ENCODE peak calls at places on chromosomes 3 and 15, in nine cellular contexts. One of them, this sample, is unnamed.

GRCh38 chr3:86254480-86254879 is 736.5 kb downstream of the VGLL3 start:
- DNase-seq in lower leg skin: no peak
- DNase-seq in H1: no peak
- DNase-seq in body of pancreas: no peak
- DNase-seq in GM12878: no peak
- DNase-seq in GM12891: no peak
- DNase-seq in esophagus squamous epithelium: no peak
- DNase-seq in ovary: no peak
- DNase-seq in A549: no peak
- DNase-seq in this sample: no peak

GRCh38 chr3:155634121-155634719 is 110.7 kb downstream of the PLCH1 start:
- DNase-seq in GM12891: no peak
- DNase-seq in H1: no peak
- DNase-seq in body of pancreas: no peak
- DNase-seq in GM12878: no peak
- DNase-seq in A549: no peak
- DNase-seq in ovary: no peak
- DNase-seq in esophagus squamous epithelium: no peak
- DNase-seq in lower leg skin: no peak
- DNase-seq in this sample: no peak

GRCh38 chr3:72212396-72212795 is 427.4 kb upstream of the PROK2 start:
- DNase-seq in lower leg skin: no peak
- DNase-seq in H1: no peak
- DNase-seq in A549: no peak
- DNase-seq in body of pancreas: no peak
- DNase-seq in esophagus squamous epithelium: no peak
- DNase-seq in GM12891: no peak
- DNase-seq in GM12878: no peak
- DNase-seq in ovary: no peak
- DNase-seq in this sample: no peak

GRCh38 chr3:31077021-31077601 is 182.7 kb upstream of the GADL1 start:
- DNase-seq in GM12891: no peak
- DNase-seq in esophagus squamous epithelium: no peak
- DNase-seq in lower leg skin: no peak
- DNase-seq in A549: peak
- DNase-seq in ovary: no peak
- DNase-seq in H1: no peak
- DNase-seq in body of pancreas: no peak
- DNase-seq in GM12878: no peak
- DNase-seq in this sample: no peak

GRCh38 chr3:13208706-13209295 is 135.6 kb upstream of the IQSEC1 start:
- DNase-seq in lower leg skin: no peak
- DNase-seq in body of pancreas: no peak
- DNase-seq in A549: no peak
- DNase-seq in H1: no peak
- DNase-seq in GM12891: no peak
- DNase-seq in GM12878: no peak
- DNase-seq in ovary: no peak
- DNase-seq in esophagus squamous epithelium: no peak
- DNase-seq in this sample: no peak

GRCh38 chr3:80384811-80385210 is 617.0 kb upstream of the ROBO1 start:
- DNase-seq in GM12878: no peak
- DNase-seq in GM12891: no peak
- DNase-seq in esophagus squamous epithelium: no peak
- DNase-seq in H1: no peak
- DNase-seq in lower leg skin: no peak
- DNase-seq in ovary: no peak
- DNase-seq in body of pancreas: no peak
- DNase-seq in A549: no peak
- DNase-seq in this sample: no peak

GRCh38 chr3:58150800-58151199 is 60.0 kb downstream of the DNASE1L3 start:
- DNase-seq in GM12891: no peak
- DNase-seq in ovary: no peak
- DNase-seq in GM12878: no peak
- DNase-seq in lower leg skin: no peak
- DNase-seq in H1: no peak
- DNase-seq in body of pancreas: no peak
- DNase-seq in esophagus squamous epithelium: no peak
- DNase-seq in A549: no peak
- DNase-seq in this sample: no peak

GRCh38 chr15:64991536-64992135 is 1.9 kb upstream of the SPG21 start:
- DNase-seq in lower leg skin: no peak
- DNase-seq in A549: no peak
- DNase-seq in GM12878: no peak
- DNase-seq in ovary: peak
- DNase-seq in GM12891: no peak
- DNase-seq in esophagus squamous epithelium: no peak
- DNase-seq in H1: no peak
- DNase-seq in body of pancreas: no peak
- DNase-seq in this sample: no peak

DNA sequence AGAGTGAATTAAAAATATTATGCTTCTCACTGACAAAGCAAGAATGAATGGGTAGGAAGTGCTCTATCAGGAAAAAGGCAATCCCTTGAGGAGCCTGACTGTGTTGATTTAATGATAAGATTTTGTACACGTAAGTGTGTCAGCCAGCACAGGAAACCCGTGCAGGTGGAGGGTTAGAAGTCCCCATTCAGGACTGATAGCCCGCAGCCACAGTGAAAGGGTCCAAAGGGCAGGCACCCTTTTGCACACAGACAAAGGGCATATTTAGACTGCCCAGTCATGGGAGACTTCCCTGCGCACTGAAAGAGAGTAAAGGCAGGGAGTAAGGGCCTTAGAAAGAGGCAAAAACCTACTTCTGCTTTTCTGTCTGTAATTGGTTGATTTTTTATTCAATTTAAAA is 26.4 kb upstream of the SKIL start:
- DNase-seq in A549: no peak
- DNase-seq in lower leg skin: no peak
- DNase-seq in ovary: no peak
- DNase-seq in esophagus squamous epithelium: no peak
- DNase-seq in GM12891: no peak
- DNase-seq in H1: no peak
- DNase-seq in body of pancreas: peak
- DNase-seq in GM12878: no peak
- DNase-seq in this sample: no peak
- TF ChIP-seq POLR2A in A549: no peak
- TF ChIP-seq POLR2A in lower leg skin: no peak
- TF ChIP-seq POLR2A in ovary: no peak
- TF ChIP-seq POLR2A in esophagus squamous epithelium: no peak
- TF ChIP-seq POLR2A in GM12891: no peak
- TF ChIP-seq POLR2A in H1: no peak
- TF ChIP-seq POLR2A in body of pancreas: no peak
- TF ChIP-seq POLR2A in GM12878: no peak
- TF ChIP-seq POLR2A in this sample: no peak

GRCh38 chr3:10004506-10004905 is 17.9 kb upstream of the EMC3 start:
- DNase-seq in ovary: no peak
- DNase-seq in body of pancreas: no peak
- DNase-seq in lower leg skin: no peak
- DNase-seq in GM12891: no peak
- DNase-seq in A549: no peak
- DNase-seq in esophagus squamous epithelium: no peak
- DNase-seq in GM12878: no peak
- DNase-seq in H1: no peak
- DNase-seq in this sample: no peak

GRCh38 chr3:10006048-10006761 is 19.6 kb upstream of the EMC3 start:
- DNase-seq in esophagus squamous epithelium: no peak
- DNase-seq in body of pancreas: no peak
- DNase-seq in lower leg skin: no peak
- DNase-seq in GM12878: no peak
- DNase-seq in H1: no peak
- DNase-seq in GM12891: no peak
- DNase-seq in ovary: no peak
- DNase-seq in A549: no peak
- DNase-seq in this sample: no peak

GRCh38 chr3:10000686-10001085 is 14.0 kb upstream of the EMC3 start:
- DNase-seq in GM12878: no peak
- DNase-seq in H1: no peak
- DNase-seq in ovary: no peak
- DNase-seq in body of pancreas: no peak
- DNase-seq in GM12891: no peak
- DNase-seq in esophagus squamous epithelium: no peak
- DNase-seq in A549: no peak
- DNase-seq in lower leg skin: no peak
- DNase-seq in this sample: no peak

GRCh38 chr3:10004960-10005564 is 18.4 kb upstream of the EMC3 start:
- DNase-seq in GM12891: no peak
- DNase-seq in H1: no peak
- DNase-seq in body of pancreas: no peak
- DNase-seq in lower leg skin: no peak
- DNase-seq in A549: no peak
- DNase-seq in ovary: no peak
- DNase-seq in esophagus squamous epithelium: no peak
- DNase-seq in GM12878: no peak
- DNase-seq in this sample: no peak

DNA sequence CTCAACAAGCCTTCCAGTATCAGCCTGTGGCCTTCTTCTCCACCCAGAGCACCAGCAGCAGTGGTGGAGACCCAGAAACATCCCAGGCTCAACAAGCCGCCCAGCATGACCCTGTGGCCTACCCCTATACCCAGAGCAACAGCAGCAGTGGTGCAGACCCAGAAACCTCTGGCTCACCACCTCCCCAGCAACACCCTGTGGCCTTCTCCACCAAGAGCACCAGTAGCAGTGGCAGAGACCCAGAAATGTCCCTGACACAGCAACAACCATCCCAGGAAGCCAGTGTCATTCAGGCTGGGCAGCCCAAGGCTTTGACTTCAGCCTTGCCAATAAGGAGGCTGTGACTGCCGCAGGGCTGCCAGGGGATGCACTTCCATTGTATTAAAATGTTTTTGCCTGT is 16.3 kb upstream of the EMC3 start:
- DNase-seq in GM12891: no peak
- DNase-seq in ovary: no peak
- DNase-seq in GM12878: no peak
- DNase-seq in body of pancreas: no peak
- DNase-seq in lower leg skin: no peak
- DNase-seq in esophagus squamous epithelium: no peak
- DNase-seq in H1: no peak
- DNase-seq in A549: no peak
- DNase-seq in this sample: no peak
- TF ChIP-seq POLR2A in GM12891: no peak
- TF ChIP-seq POLR2A in ovary: no peak
- TF ChIP-seq POLR2A in GM12878: peak
- TF ChIP-seq POLR2A in body of pancreas: no peak
- TF ChIP-seq POLR2A in lower leg skin: no peak
- TF ChIP-seq POLR2A in esophagus squamous epithelium: no peak
- TF ChIP-seq POLR2A in H1: no peak
- TF ChIP-seq POLR2A in A549: no peak
- TF ChIP-seq POLR2A in this sample: no peak

GRCh38 chr3:187736418-187736871 is 8.8 kb downstream of the BCL6 start:
- DNase-seq in A549: no peak
- DNase-seq in GM12878: no peak
- DNase-seq in ovary: no peak
- DNase-seq in GM12891: no peak
- DNase-seq in H1: no peak
- DNase-seq in lower leg skin: no peak
- DNase-seq in esophagus squamous epithelium: no peak
- DNase-seq in body of pancreas: no peak
- DNase-seq in this sample: peak

GRCh38 chr3:187739125-187739560 is 6.1 kb downstream of the BCL6 start:
- DNase-seq in H1: no peak
- DNase-seq in A549: no peak
- DNase-seq in body of pancreas: peak
- DNase-seq in GM12891: no peak
- DNase-seq in esophagus squamous epithelium: no peak
- DNase-seq in lower leg skin: no peak
- DNase-seq in ovary: peak
- DNase-seq in GM12878: no peak
- DNase-seq in this sample: peak

GRCh38 chr3:187738400-187739124 is 6.7 kb downstream of the BCL6 start:
- DNase-seq in body of pancreas: peak
- DNase-seq in ovary: peak
- DNase-seq in GM12878: no peak
- DNase-seq in GM12891: peak
- DNase-seq in H1: peak
- DNase-seq in esophagus squamous epithelium: peak
- DNase-seq in A549: peak
- DNase-seq in lower leg skin: peak
- DNase-seq in this sample: peak

GRCh38 chr3:187738089-187738399 is 7.2 kb downstream of the BCL6 start:
- DNase-seq in body of pancreas: no peak
- DNase-seq in esophagus squamous epithelium: no peak
- DNase-seq in ovary: no peak
- DNase-seq in GM12891: no peak
- DNase-seq in GM12878: no peak
- DNase-seq in H1: no peak
- DNase-seq in A549: no peak
- DNase-seq in lower leg skin: no peak
- DNase-seq in this sample: no peak

GRCh38 chr3:187737401-187738088 is 7.7 kb downstream of the BCL6 start:
- DNase-seq in body of pancreas: peak
- DNase-seq in GM12891: no peak
- DNase-seq in H1: no peak
- DNase-seq in A549: no peak
- DNase-seq in lower leg skin: no peak
- DNase-seq in ovary: peak
- DNase-seq in esophagus squamous epithelium: no peak
- DNase-seq in GM12878: no peak
- DNase-seq in this sample: peak
- TF ChIP-seq POLR2A in body of pancreas: no peak
- TF ChIP-seq POLR2A in GM12891: no peak
- TF ChIP-seq POLR2A in H1: no peak
- TF ChIP-seq POLR2A in A549: no peak
- TF ChIP-seq POLR2A in lower leg skin: no peak
- TF ChIP-seq POLR2A in ovary: no peak
- TF ChIP-seq POLR2A in esophagus squamous epithelium: no peak
- TF ChIP-seq POLR2A in GM12878: no peak
- TF ChIP-seq POLR2A in this sample: no peak

GRCh38 chr3:167650459-167650858 is 3.3 kb downstream of the WDR49 start:
- DNase-seq in body of pancreas: no peak
- DNase-seq in A549: no peak
- DNase-seq in H1: no peak
- DNase-seq in ovary: no peak
- DNase-seq in GM12878: no peak
- DNase-seq in GM12891: no peak
- DNase-seq in lower leg skin: no peak
- DNase-seq in esophagus squamous epithelium: no peak
- DNase-seq in this sample: no peak

GRCh38 chr3:167656821-167657220 is 3.1 kb upstream of the WDR49 start:
- DNase-seq in esophagus squamous epithelium: no peak
- DNase-seq in lower leg skin: no peak
- DNase-seq in GM12891: no peak
- DNase-seq in A549: no peak
- DNase-seq in H1: no peak
- DNase-seq in ovary: no peak
- DNase-seq in body of pancreas: no peak
- DNase-seq in GM12878: no peak
- DNase-seq in this sample: no peak

GRCh38 chr3:167651820-167652219 is 1.9 kb downstream of the WDR49 start:
- DNase-seq in lower leg skin: no peak
- DNase-seq in ovary: no peak
- DNase-seq in esophagus squamous epithelium: no peak
- DNase-seq in GM12891: no peak
- DNase-seq in body of pancreas: no peak
- DNase-seq in A549: no peak
- DNase-seq in H1: no peak
- DNase-seq in GM12878: no peak
- DNase-seq in this sample: no peak

GRCh38 chr3:167653155-167653554 is 587 bp downstream of the WDR49 start:
- DNase-seq in H1: no peak
- DNase-seq in GM12891: no peak
- DNase-seq in GM12878: no peak
- DNase-seq in esophagus squamous epithelium: no peak
- DNase-seq in A549: no peak
- DNase-seq in ovary: no peak
- DNase-seq in lower leg skin: no peak
- DNase-seq in body of pancreas: no peak
- DNase-seq in this sample: no peak

DNA sequence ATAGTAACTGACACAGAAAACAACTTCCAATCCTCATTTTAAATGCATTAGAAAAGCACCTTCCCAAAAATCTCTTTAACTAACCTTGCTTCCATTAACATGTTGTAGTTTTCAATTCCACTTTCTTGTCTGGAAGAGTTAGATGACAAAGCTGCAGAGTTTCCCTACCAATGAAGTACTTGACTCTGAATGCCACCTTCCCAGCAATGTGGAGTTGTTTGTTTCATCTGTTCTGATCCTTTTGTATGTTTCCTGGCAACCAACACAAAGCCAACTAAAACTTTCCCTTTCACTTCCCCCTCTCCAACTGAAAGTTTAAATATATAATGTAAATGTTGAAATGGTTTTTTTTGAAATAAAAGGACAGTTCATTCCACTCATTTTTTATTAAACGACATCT is at the start of gene WDR49:
- DNase-seq in lower leg skin: no peak
- DNase-seq in GM12891: no peak
- DNase-seq in A549: no peak
- DNase-seq in GM12878: no peak
- DNase-seq in ovary: no peak
- DNase-seq in H1: peak
- DNase-seq in body of pancreas: peak
- DNase-seq in esophagus squamous epithelium: no peak
- DNase-seq in this sample: no peak
- TF ChIP-seq POLR2A in lower leg skin: no peak
- TF ChIP-seq POLR2A in GM12891: no peak
- TF ChIP-seq POLR2A in A549: no peak
- TF ChIP-seq POLR2A in GM12878: no peak
- TF ChIP-seq POLR2A in ovary: no peak
- TF ChIP-seq POLR2A in H1: peak
- TF ChIP-seq POLR2A in body of pancreas: no peak
- TF ChIP-seq POLR2A in esophagus squamous epithelium: no peak
- TF ChIP-seq POLR2A in this sample: no peak

This sample was measured in erythroblast.